ENCODE peak calls at places on chromosomes 11 and 22, in nine cellular contexts. F, V, D, O, S, R, P, E and B are unnamed samples.

GRCh38 chr11:10461276-10461790 is 6.3 kb downstream of the AMPD3 start:
- DNase-seq in F (no peak), V (no peak), D (no peak), O (no peak), S (no peak), R (no peak), P (no peak), E (no peak), B (no peak)

GRCh38 chr11:63916837-63917684 is at the start of gene RCOR2:
- DNase-seq in F (peak), V (peak), D (peak), O (no peak), S (peak), R (peak), P (peak), E (peak), B (peak)

GRCh38 chr11:124891390-124891861 is 6.2 kb downstream of the ROBO4 start:
- DNase-seq in F (no peak), V (peak), D (no peak), O (no peak), S (peak), R (no peak), P (no peak), E (no peak), B (no peak)

GRCh38 chr11:60130496-60130895 is 42.0 kb downstream of the MS4A2 start:
- DNase-seq in F (no peak), V (no peak), D (peak), O (peak), S (no peak), R (peak), P (peak), E (no peak), B (no peak)

GRCh38 chr11:93411705-93412104 is 81.2 kb downstream of the DEUP1 start:
- DNase-seq in F (no peak), V (no peak), D (no peak), O (no peak), S (no peak), R (no peak), P (no peak), E (no peak), B (no peak)

GRCh38 chr11:79264284-79264683 is 176.5 kb downstream of the TENM4 start:
- DNase-seq in F (no peak), V (no peak), D (no peak), O (no peak), S (no peak), R (no peak), P (no peak), E (no peak), B (no peak)

GRCh38 chr11:2574553-2575535 is 125.0 kb downstream of the KCNQ1OT1 start:
- DNase-seq in F (no peak), V (no peak), D (no peak), O (no peak), S (no peak), R (no peak), P (no peak), E (no peak), B (peak)

GRCh38 chr22:42646569-42647525 is 2.3 kb downstream of the CYB5R3 start:
- DNase-seq in F (no peak), V (peak), D (no peak), O (no peak), S (no peak), R (no peak), P (peak), E (no peak), B (peak)

GRCh38 chr11:8338138-8338537 is 74.5 kb upstream of the LMO1 start:
- DNase-seq in F (no peak), V (no peak), D (peak), O (peak), S (no peak), R (peak), P (peak), E (no peak), B (peak)

GRCh38 chr22:50209893-50210292 is 9.1 kb downstream of the SELENOO start:
- DNase-seq in F (peak), V (no peak), D (peak), O (no peak), S (peak), R (peak), P (peak), E (peak), B (peak)

GRCh38 chr22:32083000-32083399 is 39.9 kb downstream of the SLC5A1 start:
- DNase-seq in F (no peak), V (no peak), D (no peak), O (no peak), S (no peak), R (no peak), P (no peak), E (no peak), B (no peak)

GRCh38 chr11:2404735-2405196 is 4.2 kb downstream of the TSSC4 start:
- DNase-seq in F (no peak), V (no peak), D (no peak), O (no peak), S (no peak), R (no peak), P (no peak), E (no peak), B (no peak)

GRCh38 chr11:82930229-82930628 is 28.7 kb downstream of the DDIAS start:
- DNase-seq in F (no peak), V (no peak), D (no peak), O (no peak), S (no peak), R (no peak), P (no peak), E (no peak), B (no peak)

GRCh38 chr11:12884751-12885318 is 124.3 kb upstream of the RASSF10 start:
- DNase-seq in F (no peak), V (no peak), D (no peak), O (no peak), S (no peak), R (no peak), P (no peak), E (no peak), B (no peak)

GRCh38 chr11:61009392-61010275 is 38.2 kb downstream of the CD6 start:
- DNase-seq in F (no peak), V (no peak), D (no peak), O (no peak), S (no peak), R (no peak), P (no peak), E (no peak), B (no peak)

GRCh38 chr11:65279713-65280459 is 18.1 kb downstream of the POLA2 start:
- DNase-seq in F (peak), V (peak), D (peak), O (peak), S (no peak), R (no peak), P (no peak), E (peak), B (no peak)

GRCh38 chr11:5037926-5038325 is 8.4 kb upstream of the OR52J3 start:
- DNase-seq in F (no peak), V (no peak), D (no peak), O (no peak), S (no peak), R (no peak), P (no peak), E (no peak), B (no peak)

GRCh38 chr11:128471138-128471661 is 116.2 kb downstream of the ETS1 start:
- DNase-seq in F (peak), V (no peak), D (no peak), O (no peak), S (no peak), R (no peak), P (no peak), E (no peak), B (peak)

GRCh38 chr11:38460429-38460828 is 1862.4 kb upstream of the RAG2 start:
- DNase-seq in F (no peak), V (no peak), D (no peak), O (no peak), S (no peak), R (no peak), P (peak), E (no peak), B (no peak)

GRCh38 chr11:7986768-7987559 is at the start of gene EIF3F:
- DNase-seq in F (peak), V (peak), D (peak), O (peak), S (peak), R (peak), P (peak), E (peak), B (peak)

GRCh38 chr22:42188808-42189447 is 58.3 kb upstream of the CYP2D6 start:
- DNase-seq in F (no peak), V (no peak), D (no peak), O (peak), S (no peak), R (no peak), P (no peak), E (no peak), B (no peak)

GRCh38 chr11:78886616-78887015 is 312.0 kb upstream of the NARS2 start:
- DNase-seq in F (no peak), V (no peak), D (no peak), O (no peak), S (peak), R (no peak), P (no peak), E (no peak), B (no peak)

GRCh38 chr22:36726007-36726380 is 22.4 kb upstream of the CACNG2 start:
- DNase-seq in F (no peak), V (no peak), D (no peak), O (no peak), S (no peak), R (no peak), P (no peak), E (no peak), B (no peak)

GRCh38 chr22:36411589-36412258 is 24.0 kb upstream of the MYH9 start:
- DNase-seq in F (peak), V (no peak), D (no peak), O (no peak), S (no peak), R (no peak), P (no peak), E (no peak), B (peak)

GRCh38 chr11:95975343-95975742 is 51.4 kb upstream of the MTMR2 start:
- DNase-seq in F (no peak), V (no peak), D (no peak), O (no peak), S (no peak), R (no peak), P (peak), E (no peak), B (no peak)

GRCh38 chr11:57348636-57349323 is 10.6 kb downstream of the P2RX3 start:
- DNase-seq in F (no peak), V (no peak), D (no peak), O (no peak), S (no peak), R (no peak), P (no peak), E (no peak), B (no peak)